ENCODE peak calls at places on chromosome X, in ten cellular contexts. E is KBM-7; U is RKO; I is activated gamma-delta T cell treated with anti-CD3 and anti-CD28 coated beads, Interleukin-2, amount 50 U/mL, for 16 hours; G is ureter; C is astrocyte of the spinal cord; B is adrenal gland; R is amniotic stem cell; K is iPS-NIHi11; X is stimulated activated CD4-positive, alpha-beta T cell treated with anti-CD3 and anti-CD28 coated beads, Interleukin-4, amount 100 ng/mL, for 48 hours. V is an unnamed sample.

GRCh38 chrX:74133156-74133796 is 170.7 kb upstream of the ZCCHC13 start:
- DNase-seq in R (peak), C (peak), E (peak), I (peak), K (peak), G (no peak), U (peak), X (no peak), B (peak), V (peak)

GRCh38 chrX:72644946-72645345 is 69.2 kb downstream of the PHKA1 start:
- DNase-seq in U (no peak), K (no peak), X (no peak), C (no peak), B (peak), G (no peak), R (no peak), E (peak), I (no peak), V (no peak)

GRCh38 chrX:20531667-20532066 is 265.0 kb upstream of the RPS6KA3 start:
- DNase-seq in R (no peak), C (no peak), U (no peak), G (no peak), K (no peak), X (no peak), E (no peak), I (no peak), B (no peak), V (no peak)

GRCh38 chrX:71637253-71637618 is 18.9 kb upstream of the CXCR3 start:
- DNase-seq in X (no peak), B (peak), R (no peak), U (peak), G (no peak), E (no peak), K (no peak), C (no peak), I (no peak), V (no peak)

GRCh38 chrX:107674480-107675364 is 46.4 kb downstream of the PRPS1 start:
- DNase-seq in R (no peak), I (no peak), C (peak), U (no peak), E (peak), K (no peak), X (no peak), B (peak), G (peak), V (no peak)

GRCh38 chrX:6861456-6861855 is 286.1 kb upstream of the STS start:
- DNase-seq in X (no peak), K (no peak), B (no peak), E (no peak), G (no peak), U (no peak), R (no peak), I (no peak), C (no peak), V (no peak)

GRCh38 chrX:109732780-109733657 is at the start of gene ACSL4:
- DNase-seq in U (peak), B (peak), X (peak), R (peak), I (peak), K (peak), C (peak), G (peak), E (peak), V (no peak)

GRCh38 chrX:139213241-139213709 is 317.3 kb upstream of the F9 start:
- DNase-seq in K (no peak), E (peak), U (no peak), R (no peak), X (no peak), C (no peak), G (no peak), B (no peak), I (no peak), V (no peak)

GRCh38 chrX:55127692-55128091 is 38.9 kb downstream of the PAGE2 start:
- DNase-seq in K (no peak), G (no peak), I (no peak), C (no peak), E (peak), B (no peak), R (no peak), U (no peak), X (no peak), V (no peak)

GRCh38 chrX:119692241-119693031 is 532 bp downstream of the SEPTIN6 start:
- DNase-seq in U (peak), I (peak), R (peak), K (peak), B (peak), X (peak), G (no peak), E (peak), C (peak), V (no peak)

GRCh38 chrX:71492086-71493065 is 40.5 kb upstream of the OGT start:
- DNase-seq in K (peak), R (no peak), G (peak), C (peak), E (no peak), U (no peak), B (peak), I (peak), X (peak), V (no peak)

GRCh38 chrX:134803551-134804183 is 145.4 kb upstream of the PLAC1 start:
- DNase-seq in U (no peak), R (no peak), I (no peak), B (no peak), K (no peak), E (peak), G (no peak), C (no peak), X (no peak), V (no peak)

GRCh38 chrX:115968436-115969252 is 201.9 kb upstream of the AGTR2 start:
- DNase-seq in X (no peak), U (peak), R (no peak), I (no peak), C (peak), K (peak), E (peak), G (peak), B (no peak), V (no peak)

GRCh38 chrX:11386001-11386523 is 92.8 kb downstream of the AMELX start:
- DNase-seq in B (no peak), G (no peak), E (no peak), K (no peak), U (no peak), R (peak), C (peak), X (no peak), I (no peak), V (no peak)

GRCh38 chrX:57353472-57354132 is 67.1 kb downstream of the FAAH2 start:
- DNase-seq in X (no peak), C (no peak), I (no peak), E (no peak), U (no peak), R (no peak), K (no peak), G (no peak), B (no peak), V (no peak)

GRCh38 chrX:50211510-50211909 is 6.9 kb downstream of the CCNB3 start:
- DNase-seq in R (no peak), G (no peak), X (no peak), E (peak), C (no peak), B (no peak), I (no peak), U (peak), K (peak), V (no peak)

GRCh38 chrX:56763556-56764152 is 34.6 kb downstream of the NBDY start:
- DNase-seq in I (peak), U (peak), B (no peak), K (no peak), R (no peak), X (no peak), G (peak), C (peak), E (no peak), V (no peak)

GRCh38 chrX:130401415-130402210 is at the start of gene RBMX2:
- DNase-seq in K (peak), G (peak), B (peak), U (peak), E (peak), I (peak), R (peak), C (peak), X (peak), V (no peak)

GRCh38 chrX:101485212-101486064 is at the start of gene ARMCX4:
- DNase-seq in X (peak), E (no peak), I (peak), C (peak), K (peak), U (no peak), G (no peak), B (peak), R (no peak), V (no peak)

GRCh38 chrX:47097018-47097417 is 18.8 kb downstream of the RGN start:
- DNase-seq in K (no peak), X (no peak), B (no peak), C (no peak), G (no peak), I (no peak), R (no peak), E (no peak), U (no peak), V (no peak)

GRCh38 chrX:13009844-13010243 is 34.6 kb downstream of the FAM9C start:
- DNase-seq in U (no peak), K (no peak), R (peak), G (no peak), E (no peak), X (no peak), C (no peak), B (no peak), I (no peak), V (no peak)

GRCh38 chrX:9646471-9647038 is 119.1 kb downstream of the GPR143 start:
- DNase-seq in B (no peak), E (no peak), C (no peak), U (no peak), G (no peak), K (no peak), R (no peak), X (no peak), I (no peak), V (no peak)

GRCh38 chrX:41276661-41277506 is 57.1 kb upstream of the DDX3X start:
- DNase-seq in U (no peak), C (no peak), R (no peak), G (no peak), X (no peak), E (peak), B (no peak), K (no peak), I (no peak), V (no peak)

GRCh38 chrX:17655232-17656034 is 81.9 kb upstream of the SCML1 start:
- DNase-seq in E (no peak), G (no peak), K (peak), X (no peak), C (peak), U (no peak), B (no peak), R (no peak), I (no peak), V (no peak)